ENCODE peak calls at places on chromosome 10, in six cellular contexts. V is tibial artery, Y is stomach, E is prostate gland, B is colonic mucosa, W is thoracic aorta. Q is an unnamed sample.

GRCh38 chr10:27482984-27483956 is 20.8 kb upstream of the RAB18 start:
- DNase-seq in V (no peak), Y (no peak), E (no peak), B (no peak), W (no peak), Q (no peak)

GRCh38 chr10:19706904-19707303 is 109.3 kb upstream of the PLXDC2 start:
- DNase-seq in V (no peak), Y (no peak), E (no peak), B (no peak), W (no peak), Q (no peak)

GRCh38 chr10:131816941-131817700 is 83.7 kb upstream of the PPP2R2D start:
- DNase-seq in V (peak; percentile 23), Y (no peak), E (no peak), B (peak; percentile 6), W (no peak), Q (no peak)

GRCh38 chr10:131961777-131962450 is 19.8 kb downstream of the BNIP3 start:
- DNase-seq in V (no peak), Y (no peak), E (no peak), B (no peak), W (no peak), Q (no peak)

GRCh38 chr10:116470768-116471415 is 43.2 kb downstream of the PNLIPRP3 start:
- DNase-seq in V (no peak), Y (no peak), E (no peak), B (peak; percentile 45), W (no peak), Q (no peak)

GRCh38 chr10:94617389-94617944 is 66.1 kb upstream of the CYP2C18 start:
- DNase-seq in V (no peak), Y (no peak), E (no peak), B (no peak), W (no peak), Q (no peak)

GRCh38 chr10:128009768-128010167 is 102.9 kb downstream of the PTPRE start:
- DNase-seq in V (no peak), Y (no peak), E (no peak), B (no peak), W (no peak), Q (no peak)

GRCh38 chr10:128274938-128275337 is 148.7 kb upstream of the MKI67 start:
- DNase-seq in V (no peak), Y (no peak), E (no peak), B (no peak), W (no peak), Q (no peak)

GRCh38 chr10:29658984-29659769 is 24.4 kb upstream of the SVIL start:
- DNase-seq in V (peak; percentile 87), Y (peak; percentile 41), E (peak; percentile 53), B (peak; percentile 63), W (no peak), Q (peak; percentile 43)

GRCh38 chr10:79260803-79261740 is 86.2 kb upstream of the PPIF start:
- DNase-seq in V (no peak), Y (peak; percentile 43), E (peak; percentile 39), B (no peak), W (no peak), Q (no peak)

GRCh38 chr10:27857616-27858015 is 112.0 kb upstream of the MKX start:
- DNase-seq in V (no peak), Y (no peak), E (no peak), B (no peak), W (no peak), Q (no peak)

GRCh38 chr10:125029584-125030242 is 87.8 kb downstream of the ZRANB1 start:
- DNase-seq in V (no peak), Y (no peak), E (no peak), B (no peak), W (no peak), Q (no peak)

GRCh38 chr10:56096226-56096517 is 264.9 kb downstream of the ZWINT start:
- DNase-seq in V (no peak), Y (no peak), E (no peak), B (no peak), W (no peak), Q (no peak)

GRCh38 chr10:13099144-13099665 is 758 bp upstream of the OPTN start:
- DNase-seq in V (no peak), Y (no peak), E (peak; percentile 26), B (peak; percentile 70), W (no peak), Q (peak; percentile 60)

GRCh38 chr10:35335133-35335532 is 1.2 kb upstream of the CCNY start:
- DNase-seq in V (no peak), Y (no peak), E (no peak), B (peak; percentile 22), W (no peak), Q (no peak)

GRCh38 chr10:99530108-99531025 is 2.4 kb upstream of the NKX2-3 start:
- DNase-seq in V (no peak), Y (no peak), E (no peak), B (no peak), W (no peak), Q (no peak)
- H3K4me3 ChIP-seq in V (no peak overlapping the region), Y (peak overlapping the region; percentile 29), E (no peak overlapping the region), B (peak overlapping the region; percentile 40), W (no peak overlapping the region), Q (no peak overlapping the region)

GRCh38 chr10:122675278-122675677 is 24.4 kb downstream of the C10orf120 start:
- DNase-seq in V (no peak), Y (no peak), E (no peak), B (no peak), W (no peak), Q (no peak)

GRCh38 chr10:122674781-122675180 is 24.9 kb downstream of the C10orf120 start:
- DNase-seq in V (no peak), Y (no peak), E (no peak), B (no peak), W (no peak), Q (no peak)

GRCh38 chr10:122682522-122682921 is 17.1 kb downstream of the C10orf120 start:
- DNase-seq in V (no peak), Y (no peak), E (no peak), B (no peak), W (no peak), Q (no peak)

GRCh38 chr10:122673731-122674130 is 25.9 kb downstream of the C10orf120 start:
- DNase-seq in V (no peak), Y (no peak), E (no peak), B (no peak), W (no peak), Q (no peak)

GRCh38 chr10:122678266-122678665 is 21.4 kb downstream of the C10orf120 start:
- DNase-seq in V (no peak), Y (no peak), E (no peak), B (no peak), W (no peak), Q (no peak)
- H3K4me3 ChIP-seq in V (no peak overlapping the region), Y (no peak overlapping the region), E (no peak overlapping the region), B (no peak overlapping the region), W (no peak overlapping the region), Q (no peak overlapping the region)

DNA sequence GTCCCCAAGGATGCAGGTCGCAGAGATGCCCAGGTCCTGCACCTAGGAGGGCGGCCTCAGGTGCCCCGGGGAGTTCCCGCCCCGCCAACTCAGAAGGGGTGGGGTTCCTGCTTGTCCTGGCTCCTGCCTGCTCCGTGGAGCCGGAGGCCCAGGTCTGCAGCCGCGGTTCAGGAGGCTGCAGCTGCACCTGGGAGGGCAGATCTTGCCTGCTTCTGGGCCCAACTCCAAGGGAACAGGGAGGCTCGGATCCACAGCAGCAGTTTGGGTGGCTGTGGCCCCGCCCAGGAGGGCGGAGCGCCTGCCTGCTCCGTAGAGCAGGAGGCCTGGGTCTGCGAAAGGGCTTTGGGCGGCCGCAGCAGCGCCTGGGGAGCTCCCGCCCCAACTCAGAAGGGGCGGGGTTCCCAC is 108.2 kb upstream of the EGR2 start:
- DNase-seq in V (no peak), Y (no peak), E (no peak), B (peak; percentile 32), W (no peak), Q (no peak)
- H3K4me3 ChIP-seq in V (no peak overlapping the region), Y (no peak overlapping the region), E (no peak overlapping the region), B (no peak overlapping the region), W (no peak overlapping the region), Q (peak overlapping the region; percentile 45)

GRCh38 chr10:1109795-1110673 is 53.8 kb downstream of the WDR37 start:
- DNase-seq in V (no peak), Y (peak; percentile 49), E (peak; percentile 30), B (peak; percentile 72), W (no peak), Q (peak; percentile 65)
- H3K4me3 ChIP-seq in V (no peak overlapping the region), Y (no peak overlapping the region), E (no peak overlapping the region), B (no peak overlapping the region), W (no peak overlapping the region), Q (no peak overlapping the region)

DNA sequence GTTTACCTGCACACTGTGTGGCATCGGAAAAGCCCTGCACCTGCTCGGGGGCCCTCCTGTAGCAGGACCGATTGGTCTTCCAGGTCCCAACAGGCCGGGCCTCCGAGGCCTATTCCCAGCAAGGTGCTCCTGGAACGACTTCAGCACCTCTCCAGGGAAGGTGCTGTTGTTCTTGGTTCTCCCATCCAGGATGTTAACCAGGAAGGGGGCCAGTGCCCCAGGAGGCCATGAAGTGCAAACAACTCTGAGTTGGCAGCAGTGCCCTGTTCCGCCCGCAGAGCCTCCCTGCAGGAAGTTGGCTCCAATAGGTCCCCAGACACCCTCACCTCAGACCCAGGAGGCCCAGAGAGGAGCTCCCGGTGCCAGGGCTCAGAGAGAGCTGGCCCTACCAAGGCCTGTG is 64.0 kb upstream of the DUSP5 start:
- DNase-seq in V (peak; percentile 45), Y (peak; percentile 69), E (no peak), B (no peak), W (no peak), Q (no peak)
- H3K4me3 ChIP-seq in V (no peak overlapping the region), Y (no peak overlapping the region), E (no peak overlapping the region), B (no peak overlapping the region), W (no peak overlapping the region), Q (no peak overlapping the region)

DNA sequence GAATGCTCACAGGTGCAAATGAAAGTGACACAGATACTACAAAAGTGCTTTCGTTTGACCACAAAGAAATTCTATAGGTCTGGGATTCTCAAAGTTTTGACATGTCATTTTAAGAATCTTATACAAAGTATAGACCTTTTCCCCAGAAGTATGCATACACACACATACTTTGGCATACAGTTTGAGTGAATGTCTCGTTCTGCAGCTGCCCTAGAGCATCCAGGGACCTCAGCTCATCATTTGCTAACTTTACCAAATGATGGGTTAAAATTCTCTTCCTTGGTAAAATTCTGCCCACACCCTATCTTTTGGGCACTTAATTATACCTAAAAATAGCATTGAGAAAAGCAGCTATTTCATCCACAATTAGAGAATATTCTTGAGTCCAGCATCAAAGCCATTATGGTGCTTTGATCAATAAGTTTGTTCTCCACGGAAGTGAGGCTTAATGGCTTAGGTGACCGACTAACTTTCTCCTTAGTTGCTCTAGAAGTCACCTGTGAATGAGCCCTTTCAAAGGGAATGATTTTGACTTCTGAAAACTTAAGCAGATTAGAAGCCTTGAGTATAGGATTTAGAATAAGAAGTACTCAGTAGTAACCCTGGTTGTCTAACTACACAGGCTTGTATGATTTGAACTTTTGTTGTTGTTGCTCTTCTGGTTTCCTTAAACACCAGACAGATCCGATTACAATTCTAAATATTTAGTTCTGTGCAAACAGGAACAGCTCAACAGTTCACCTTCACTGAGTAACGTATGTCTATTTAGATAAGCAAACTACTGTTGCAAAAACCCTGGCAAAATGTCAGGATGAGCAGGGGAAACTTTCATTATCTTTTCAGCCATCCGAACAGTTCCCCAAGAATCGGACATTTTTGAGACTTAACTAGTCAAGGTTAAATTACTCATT is 70.6 kb downstream of the CNNM2 start:
- DNase-seq in V (no peak), Y (no peak), E (no peak), B (no peak), W (no peak), Q (no peak)
- H3K4me3 ChIP-seq in V (no peak overlapping the region), Y (no peak overlapping the region), E (no peak overlapping the region), B (no peak overlapping the region), W (no peak overlapping the region), Q (no peak overlapping the region)